ENCODE peak calls at places on chromosome 10, in four cellular contexts. One of them, this sample, is unnamed.
A peak's percentile ranks its signal among the peaks of the same experiment; 100 is the strongest.

GRCh38 chr10:77263700-77264099 is 373.9 kb downstream of the KCNMA1 start:
- DNase-seq in IMR-90: no peak
- DNase-seq in upper lobe of right lung: no peak
- DNase-seq in mucosa of descending colon: no peak
- DNase-seq in this sample: no peak

GRCh38 chr10:98646998-98647917 is 200.5 kb upstream of the HPS1 start:
- DNase-seq in mucosa of descending colon: no peak
- DNase-seq in IMR-90: no peak
- DNase-seq in upper lobe of right lung: no peak
- DNase-seq in this sample: no peak

GRCh38 chr10:29783211-29783947 is 148.6 kb upstream of the SVIL start:
- DNase-seq in upper lobe of right lung: no peak
- DNase-seq in mucosa of descending colon: no peak
- DNase-seq in IMR-90: peak; percentile 41
- DNase-seq in this sample: no peak

GRCh38 chr10:109969907-109970306 is 37.9 kb upstream of the ADD3 start:
- DNase-seq in IMR-90: no peak
- DNase-seq in upper lobe of right lung: no peak
- DNase-seq in mucosa of descending colon: no peak
- DNase-seq in this sample: no peak

GRCh38 chr10:43074827-43075611 is 1.9 kb upstream of the RET start:
- DNase-seq in upper lobe of right lung: no peak
- DNase-seq in IMR-90: no peak
- DNase-seq in mucosa of descending colon: peak; percentile 16
- DNase-seq in this sample: peak; percentile 39

GRCh38 chr10:58967551-58968418 is 208.7 kb upstream of the PHYHIPL start:
- DNase-seq in mucosa of descending colon: no peak
- DNase-seq in upper lobe of right lung: peak; percentile 61
- DNase-seq in IMR-90: no peak
- DNase-seq in this sample: peak; percentile 88

GRCh38 chr10:10644317-10645111 is 373.2 kb upstream of the CELF2 start:
- DNase-seq in upper lobe of right lung: no peak
- DNase-seq in IMR-90: peak; percentile 77
- DNase-seq in mucosa of descending colon: no peak
- DNase-seq in this sample: no peak

GRCh38 chr10:90813592-90814365 is 44.1 kb downstream of the HTR7 start:
- DNase-seq in upper lobe of right lung: no peak
- DNase-seq in mucosa of descending colon: no peak
- DNase-seq in IMR-90: no peak
- DNase-seq in this sample: no peak

GRCh38 chr10:23364378-23364777 is 19.8 kb upstream of the C10orf67 start:
- DNase-seq in mucosa of descending colon: no peak
- DNase-seq in upper lobe of right lung: no peak
- DNase-seq in IMR-90: no peak
- DNase-seq in this sample: no peak
- H3K4me1 ChIP-seq in mucosa of descending colon: peaks cover 5% of the 10 kb centered on the region
- H3K4me1 ChIP-seq in upper lobe of right lung: no peaks in the 10 kb centered on the region
- H3K4me1 ChIP-seq in IMR-90: no peaks in the 10 kb centered on the region
- H3K4me1 ChIP-seq in this sample: peaks cover 5% of the 10 kb centered on the region

GRCh38 chr10:124007773-124008145 is 85.6 kb downstream of the CHST15 start:
- DNase-seq in IMR-90: no peak
- DNase-seq in upper lobe of right lung: peak; percentile 16
- DNase-seq in mucosa of descending colon: no peak
- DNase-seq in this sample: peak; percentile 12

GRCh38 chr10:124006526-124006925 is 86.9 kb downstream of the CHST15 start:
- DNase-seq in IMR-90: no peak
- DNase-seq in mucosa of descending colon: no peak
- DNase-seq in upper lobe of right lung: peak; percentile 23
- DNase-seq in this sample: peak; percentile 32

GRCh38 chr10:124008187-124008970 is 85.0 kb downstream of the CHST15 start:
- DNase-seq in upper lobe of right lung: peak; percentile 39
- DNase-seq in IMR-90: no peak
- DNase-seq in mucosa of descending colon: no peak
- DNase-seq in this sample: peak; percentile 39

GRCh38 chr10:124005991-124006392 is 87.4 kb downstream of the CHST15 start:
- DNase-seq in mucosa of descending colon: no peak
- DNase-seq in IMR-90: no peak
- DNase-seq in upper lobe of right lung: peak; percentile 35
- DNase-seq in this sample: peak; percentile 29

GRCh38 chr10:124007102-124007772 is 86.2 kb downstream of the CHST15 start:
- DNase-seq in upper lobe of right lung: peak; percentile 41
- DNase-seq in mucosa of descending colon: no peak
- DNase-seq in IMR-90: no peak
- DNase-seq in this sample: peak; percentile 35
- H3K4me1 ChIP-seq in upper lobe of right lung: no peaks in the 10 kb centered on the region
- H3K4me1 ChIP-seq in mucosa of descending colon: no peaks in the 10 kb centered on the region
- H3K4me1 ChIP-seq in IMR-90: no peaks in the 10 kb centered on the region
- H3K4me1 ChIP-seq in this sample: no peaks in the 10 kb centered on the region

DNA sequence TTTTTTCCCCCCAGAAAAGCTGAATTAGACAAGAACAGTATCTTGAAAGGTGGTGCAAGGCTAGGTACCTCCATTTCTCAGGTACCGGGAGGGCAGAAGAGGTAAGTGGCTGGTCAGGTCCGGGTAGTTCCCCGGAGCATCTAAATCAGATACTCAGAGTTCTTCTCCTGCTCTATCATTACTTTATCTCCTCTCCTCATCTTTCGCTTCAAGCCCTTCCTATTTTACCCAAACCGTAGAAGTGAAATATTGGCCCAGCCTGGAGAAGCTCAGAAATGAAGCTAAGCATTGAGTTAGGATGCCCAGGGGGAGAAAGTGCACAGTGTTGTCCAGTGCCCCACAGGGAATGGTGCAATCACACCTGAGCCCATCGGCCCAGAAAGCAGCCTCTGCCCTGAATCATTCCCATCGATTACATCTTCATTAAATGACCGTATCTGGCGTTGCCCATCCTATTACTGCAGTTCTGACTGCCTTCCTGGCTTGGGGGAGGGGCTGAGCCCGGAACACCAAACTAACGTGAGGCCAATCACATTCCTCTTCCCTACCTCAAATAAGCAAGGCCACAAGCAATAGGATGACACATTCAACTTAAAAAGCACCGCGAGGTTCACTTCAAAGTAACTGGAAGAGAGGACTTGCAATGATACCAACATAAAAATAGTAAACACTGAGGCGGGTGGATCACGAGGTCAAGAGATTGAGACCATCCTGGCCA is 116.5 kb downstream of the PRPF18 start:
- DNase-seq in mucosa of descending colon: no peak
- DNase-seq in upper lobe of right lung: no peak
- DNase-seq in IMR-90: no peak
- DNase-seq in this sample: no peak
- H3K4me1 ChIP-seq in mucosa of descending colon: peaks cover 13% of the 10 kb centered on the region
- H3K4me1 ChIP-seq in upper lobe of right lung: peaks cover 23% of the 10 kb centered on the region
- H3K4me1 ChIP-seq in IMR-90: peaks cover 21% of the 10 kb centered on the region
- H3K4me1 ChIP-seq in this sample: peaks cover 14% of the 10 kb centered on the region

DNA sequence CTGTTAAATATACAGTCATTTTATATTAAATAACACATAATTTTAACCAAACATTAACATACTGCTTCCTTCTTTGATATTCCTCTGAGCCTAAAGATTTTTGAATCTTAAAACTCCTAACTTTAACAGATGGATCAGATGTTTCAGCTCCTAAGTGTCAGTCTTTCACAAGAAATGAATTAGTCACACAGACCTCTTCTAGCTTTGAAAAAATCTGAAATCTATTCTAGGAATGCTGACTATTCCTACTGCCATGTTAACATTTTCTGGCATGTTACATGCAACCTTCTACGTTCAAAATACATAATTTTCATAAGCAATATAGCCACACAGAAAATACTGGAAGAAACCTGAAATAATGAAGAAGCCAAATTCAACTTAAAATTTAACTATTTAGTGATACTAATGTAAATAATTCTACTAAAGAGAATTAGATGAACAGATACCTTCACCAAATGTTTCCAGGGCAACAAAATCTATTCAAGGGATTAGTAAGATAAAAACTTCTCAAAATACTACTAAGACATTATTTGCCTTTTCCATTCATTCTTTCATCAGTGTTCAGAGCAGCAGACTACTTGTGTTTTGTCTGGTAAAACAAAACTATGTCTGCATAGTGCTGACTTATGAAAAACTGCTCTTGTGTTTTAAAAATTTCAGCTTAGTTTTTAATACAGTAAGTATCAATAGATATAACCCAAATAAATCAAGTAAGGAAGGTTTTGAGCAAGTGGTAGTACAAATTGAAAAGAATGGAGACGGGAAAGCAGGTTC is 9.2 kb downstream of the JMJD1C start:
- DNase-seq in IMR-90: peak; percentile 73
- DNase-seq in upper lobe of right lung: no peak
- DNase-seq in mucosa of descending colon: no peak
- DNase-seq in this sample: no peak
- H3K4me1 ChIP-seq in IMR-90: peaks cover 3% of the 10 kb centered on the region
- H3K4me1 ChIP-seq in upper lobe of right lung: no peaks in the 10 kb centered on the region
- H3K4me1 ChIP-seq in mucosa of descending colon: no peaks in the 10 kb centered on the region
- H3K4me1 ChIP-seq in this sample: no peaks in the 10 kb centered on the region

DNA sequence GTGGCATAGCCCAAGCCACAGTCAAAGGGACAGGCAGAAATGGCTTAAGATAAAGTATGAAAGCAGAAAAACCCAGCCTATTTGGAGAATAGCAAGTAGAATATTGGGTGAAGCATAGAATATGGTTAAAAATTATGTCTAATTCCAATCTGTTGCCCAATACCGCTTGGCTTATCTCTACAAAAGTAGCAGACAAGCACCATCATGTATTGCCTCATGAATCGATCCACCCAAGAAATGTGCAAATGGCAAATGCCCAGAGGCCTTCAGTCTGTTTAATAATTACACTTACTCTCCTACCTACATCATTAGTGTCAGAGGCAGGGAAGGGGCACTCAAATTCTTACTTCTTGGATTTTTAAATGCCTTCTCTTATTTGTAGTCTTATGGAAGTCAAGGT is 130.9 kb upstream of the ADAM12 start:
- DNase-seq in mucosa of descending colon: no peak
- DNase-seq in IMR-90: no peak
- DNase-seq in upper lobe of right lung: no peak
- DNase-seq in this sample: no peak
- H3K4me1 ChIP-seq in mucosa of descending colon: no peaks in the 10 kb centered on the region
- H3K4me1 ChIP-seq in IMR-90: no peaks in the 10 kb centered on the region
- H3K4me1 ChIP-seq in upper lobe of right lung: peaks cover 4% of the 10 kb centered on the region
- H3K4me1 ChIP-seq in this sample: no peaks in the 10 kb centered on the region

This sample was measured in kidney.